ENCODE peak calls at places on chromosomes 11 and 22, in four cellular contexts. G is endothelial cell of umbilical vein, S is K562, H is A549. M is an unnamed sample.

GRCh38 chr11:134784525-134784924 is 372.5 kb upstream of the B3GAT1 start:
- DNase-seq in G (no peak), S (no peak), H (no peak), M (no peak)

GRCh38 chr11:102283088-102283487 is 34.2 kb upstream of the BIRC3 start:
- DNase-seq in G (no peak), S (no peak), H (no peak), M (no peak)

GRCh38 chr22:33272180-33272579 is 214.0 kb upstream of the SYN3 start:
- DNase-seq in G (no peak), S (no peak), H (peak), M (no peak)

GRCh38 chr22:44184006-44184405 is 3.3 kb downstream of the PARVG start:
- DNase-seq in G (no peak), S (no peak), H (no peak), M (no peak)

GRCh38 chr22:42432020-42432596 is at the start of gene NFAM1:
- DNase-seq in G (no peak), S (no peak), H (no peak), M (peak)

GRCh38 chr11:12863605-12864121 is 145.5 kb upstream of the RASSF10 start:
- DNase-seq in G (no peak), S (no peak), H (no peak), M (no peak)

GRCh38 chr22:17981497-17981896 is 42.9 kb downstream of the MICAL3 start:
- DNase-seq in G (no peak), S (no peak), H (no peak), M (no peak)

GRCh38 chr22:41983516-41983915 is 14.3 kb downstream of the SEPTIN3 start:
- DNase-seq in G (no peak), S (no peak), H (no peak), M (peak)

GRCh38 chr22:20384865-20385264 is 9.1 kb upstream of the ZNF74 start:
- DNase-seq in G (no peak), S (no peak), H (no peak), M (no peak)

GRCh38 chr11:116330439-116331185 is 442.2 kb downstream of the BUD13 start:
- DNase-seq in G (no peak), S (no peak), H (no peak), M (no peak)

GRCh38 chr11:2302844-2303626 is 1.2 kb downstream of the TSPAN32 start:
- DNase-seq in G (no peak), S (no peak), H (no peak), M (peak)

GRCh38 chr11:67415501-67416304 is at the start of gene CARNS1:
- DNase-seq in G (no peak), S (no peak), H (no peak), M (no peak)

GRCh38 chr22:17217179-17217578 is 2.1 kb downstream of the ADA2 start:
- DNase-seq in G (no peak), S (no peak), H (no peak), M (peak)

GRCh38 chr22:26673485-26673884 is 16.1 kb downstream of the MIAT start:
- DNase-seq in G (no peak), S (peak), H (no peak), M (no peak)

GRCh38 chr11:72732329-72732728 is 19.9 kb downstream of the ARAP1 start:
- DNase-seq in G (no peak), S (no peak), H (no peak), M (no peak)

DNA sequence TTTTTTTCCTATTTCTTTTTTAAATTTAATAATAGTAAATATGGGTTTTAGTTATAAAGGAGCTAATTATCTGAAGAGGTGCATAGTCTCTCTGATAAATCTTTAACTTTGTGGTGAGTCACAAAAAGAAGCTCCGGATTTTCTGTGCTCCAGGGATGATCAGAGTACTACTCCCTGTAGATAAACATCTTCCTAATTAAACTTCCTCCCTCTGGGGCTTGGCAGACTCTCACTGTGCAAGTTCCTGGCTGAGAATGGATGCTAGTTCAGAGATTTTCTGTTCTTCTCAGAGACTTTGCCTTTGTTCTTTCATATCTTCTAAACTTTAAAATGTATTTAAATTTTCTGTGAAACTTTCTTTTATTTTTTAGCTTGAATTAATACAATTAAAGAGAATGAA is at the start of gene OR10G7:
- DNase-seq in G (no peak), S (no peak), H (no peak), M (no peak)
- TF ChIP-seq MAX in G (no peak), S (no peak), H (no peak), M (no peak)

GRCh38 chr11:34566209-34566551 is 52.6 kb upstream of the ELF5 start:
- DNase-seq in G (no peak), S (no peak), H (no peak), M (no peak)

GRCh38 chr11:34565417-34566208 is 52.0 kb upstream of the ELF5 start:
- DNase-seq in G (peak), S (peak), H (peak), M (peak)

GRCh38 chr11:34570584-34570983 is 50.3 kb upstream of the EHF start:
- DNase-seq in G (no peak), S (peak), H (no peak), M (peak)

GRCh38 chr11:34566736-34567135 is 53.1 kb upstream of the ELF5 start:
- DNase-seq in G (no peak), S (no peak), H (no peak), M (no peak)

DNA sequence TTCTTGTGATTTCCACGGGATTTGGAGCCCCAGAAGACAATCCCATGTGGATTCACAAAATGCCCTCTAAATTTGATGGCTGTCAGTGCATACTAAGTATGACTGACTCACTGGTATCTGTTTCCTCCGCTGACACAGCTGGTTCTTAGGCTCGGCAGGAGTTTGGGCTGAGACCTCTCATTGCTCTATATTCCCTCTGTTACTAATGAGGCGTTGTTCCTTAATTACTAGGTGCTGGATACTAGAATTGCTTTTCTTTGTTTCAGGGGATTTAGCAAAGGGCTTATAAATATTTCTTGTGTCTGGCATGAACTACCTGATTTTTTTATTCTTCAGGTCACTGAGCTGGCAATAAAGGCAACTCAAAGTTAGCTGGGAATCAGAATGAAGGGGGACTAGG is 53.2 kb upstream of the EHF start:
- DNase-seq in G (no peak), S (no peak), H (no peak), M (no peak)
- TF ChIP-seq MYC in G (no peak), S (no peak), H (no peak), M (no peak)

DNA sequence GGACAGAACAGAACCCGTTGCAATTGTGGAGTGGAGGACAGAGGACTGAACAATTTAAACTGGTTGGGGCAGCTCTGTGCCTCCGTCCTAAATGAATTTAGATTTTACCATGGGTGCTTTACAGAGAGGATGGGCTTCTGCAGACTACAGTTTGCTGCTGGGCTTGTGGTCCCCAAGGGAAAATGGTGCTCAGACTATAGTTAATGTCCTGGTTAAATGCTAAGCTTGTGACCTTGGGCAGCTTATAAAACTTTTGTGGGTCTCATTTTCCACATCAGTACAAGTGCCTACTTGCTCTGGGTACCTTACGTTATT is 355.2 kb upstream of the NARS2 start:
- DNase-seq in G (no peak), S (no peak), H (no peak), M (no peak)
- H3K4me3 ChIP-seq in G (no peak), S (no peak), H (no peak), M (no peak)

GRCh38 chr11:71207996-71208774 is 44.2 kb downstream of the SHANK2 start:
- DNase-seq in G (no peak), S (no peak), H (no peak), M (no peak)

GRCh38 chr11:71209181-71209580 is 43.2 kb downstream of the SHANK2 start:
- DNase-seq in G (no peak), S (no peak), H (no peak), M (no peak)

GRCh38 chr11:71211631-71212030 is 40.7 kb downstream of the SHANK2 start:
- DNase-seq in G (no peak), S (no peak), H (no peak), M (no peak)

GRCh38 chr11:71210861-71211260 is 41.5 kb downstream of the SHANK2 start:
- DNase-seq in G (no peak), S (no peak), H (no peak), M (no peak)

GRCh38 chr11:71209656-71210055 is 42.7 kb downstream of the SHANK2 start:
- DNase-seq in G (no peak), S (no peak), H (no peak), M (no peak)
- TF ChIP-seq MAX in G (no peak), S (no peak), H (no peak), M (no peak)